ENCODE peak calls at places on chromosomes 7 and 10, in eight cellular contexts. I is HTR-8/SVneo; B is GM23248; D is AG08395; L is activated T-cell treated with anti-CD3 and anti-CD28 coated beads for 1 hour; Z is CD4-positive, CD25-positive, alpha-beta regulatory T cell; A is brain microvascular endothelial cell; W is NCI-H1092. N is an unnamed sample.

GRCh38 chr7:127650842-127651555 is 995 bp upstream of the SND1 start:
- DNase-seq in I (no peak), B (no peak), D (no peak), L (peak), Z (no peak), A (no peak), W (peak), N (no peak)

GRCh38 chr10:127997241-127997640 is 90.3 kb downstream of the PTPRE start:
- DNase-seq in I (no peak), B (no peak), D (no peak), L (no peak), Z (no peak), A (no peak), W (no peak), N (no peak)

GRCh38 chr7:24733414-24734060 is 23.7 kb downstream of the GSDME start:
- DNase-seq in I (no peak), B (no peak), D (no peak), L (no peak), Z (no peak), A (no peak), W (no peak), N (no peak)

GRCh38 chr7:123865517-123866117 is 20.6 kb downstream of the HYAL4 start:
- DNase-seq in I (peak), B (peak), D (peak), L (peak), Z (peak), A (peak), W (peak), N (peak)

GRCh38 chr7:17153571-17153970 is 144.9 kb upstream of the AHR start:
- DNase-seq in I (no peak), B (peak), D (no peak), L (no peak), Z (no peak), A (no peak), W (no peak), N (no peak)

GRCh38 chr7:24784292-24784691 is 27.0 kb upstream of the GSDME start:
- DNase-seq in I (no peak), B (no peak), D (no peak), L (no peak), Z (no peak), A (no peak), W (no peak), N (no peak)

GRCh38 chr7:114703677-114704076 is 218.2 kb upstream of the MDFIC start:
- DNase-seq in I (no peak), B (peak), D (no peak), L (no peak), Z (no peak), A (peak), W (no peak), N (peak)

GRCh38 chr10:97390096-97390495 is 11.0 kb downstream of the RRP12 start:
- DNase-seq in I (no peak), B (no peak), D (no peak), L (no peak), Z (no peak), A (no peak), W (no peak), N (no peak)

GRCh38 chr7:73618538-73618937 is 5.8 kb downstream of the MLXIPL start:
- DNase-seq in I (no peak), B (no peak), D (no peak), L (no peak), Z (no peak), A (no peak), W (no peak), N (no peak)

GRCh38 chr7:104366390-104366789 is 38.0 kb downstream of the LHFPL3 start:
- DNase-seq in I (no peak), B (no peak), D (no peak), L (no peak), Z (no peak), A (no peak), W (peak), N (no peak)

GRCh38 chr7:104123786-104124185 is 84.0 kb downstream of the ORC5 start:
- DNase-seq in I (no peak), B (peak), D (peak), L (no peak), Z (no peak), A (peak), W (no peak), N (peak)

GRCh38 chr7:37109853-37110252 is 338.8 kb downstream of the ELMO1 start:
- DNase-seq in I (no peak), B (no peak), D (no peak), L (no peak), Z (no peak), A (no peak), W (no peak), N (no peak)

GRCh38 chr7:157570531-157571200 is 233.9 kb downstream of the DNAJB6 start:
- DNase-seq in I (no peak), B (no peak), D (no peak), L (no peak), Z (no peak), A (peak), W (no peak), N (peak)

GRCh38 chr7:155466814-155467675 is 9.1 kb downstream of the EN2 start:
- DNase-seq in I (no peak), B (peak), D (no peak), L (no peak), Z (peak), A (no peak), W (peak), N (no peak)

GRCh38 chr7:93707249-93707648 is 132.7 kb upstream of the CALCR start:
- DNase-seq in I (no peak), B (no peak), D (no peak), L (no peak), Z (no peak), A (no peak), W (no peak), N (no peak)

GRCh38 chr10:99941942-99942835 is 67.6 kb downstream of the DNMBP start:
- DNase-seq in I (no peak), B (peak), D (no peak), L (no peak), Z (no peak), A (peak), W (no peak), N (peak)

GRCh38 chr10:130969700-130970099 is 341.8 kb downstream of the TCERG1L start:
- DNase-seq in I (no peak), B (no peak), D (no peak), L (no peak), Z (no peak), A (no peak), W (no peak), N (no peak)

N was measured in EL.